ENCODE peak calls at places on chromosomes 5 and 9, in eight cellular contexts. E, G, U, Y, T, Z, H and A are unnamed samples.

GRCh38 chr5:57216714-57217113 is 42.9 kb downstream of the GPBP1 start:
- DNase-seq in E (no peak), G (no peak), U (no peak), Y (no peak), T (no peak), Z (no peak), H (no peak), A (no peak)

GRCh38 chr5:76765249-76765648 is 49.3 kb downstream of the F2R start:
- DNase-seq in E (no peak), G (no peak), U (no peak), Y (no peak), T (no peak), Z (no peak), H (peak; percentile 86), A (no peak)

GRCh38 chr5:3107118-3107517 is 355.6 kb upstream of the IRX2 start:
- DNase-seq in E (no peak), G (no peak), U (no peak), Y (no peak), T (no peak), Z (no peak), H (no peak), A (no peak)

GRCh38 chr5:55993628-55994501 is 898 bp downstream of the IL6ST start:
- DNase-seq in E (no peak), G (no peak), U (no peak), Y (no peak), T (no peak), Z (peak; percentile 35), H (no peak), A (no peak)

GRCh38 chr5:173866249-173867172 is 21.6 kb upstream of the CPEB4 start:
- DNase-seq in E (peak; percentile 71), G (no peak), U (no peak), Y (peak; percentile 20), T (no peak), Z (no peak), H (no peak), A (no peak)

GRCh38 chr5:180977852-180978251 is 10.8 kb upstream of the BTNL3 start:
- DNase-seq in E (no peak), G (no peak), U (no peak), Y (no peak), T (no peak), Z (no peak), H (no peak), A (peak; percentile 15)

GRCh38 chr9:33950371-33950770 is 98.3 kb downstream of the UBAP2 start:
- DNase-seq in E (no peak), G (no peak), U (no peak), Y (no peak), T (no peak), Z (no peak), H (no peak), A (no peak)

GRCh38 chr9:37386988-37387387 is 35.5 kb upstream of the GRHPR start:
- DNase-seq in E (no peak), G (no peak), U (no peak), Y (no peak), T (no peak), Z (no peak), H (no peak), A (no peak)

GRCh38 chr9:82332018-82332773 is 343.6 kb downstream of the SPATA31D1 start:
- DNase-seq in E (no peak), G (no peak), U (peak; percentile 56), Y (no peak), T (peak; percentile 58), Z (no peak), H (peak; percentile 74), A (no peak)

GRCh38 chr5:116063950-116064349 is 20.9 kb upstream of the COMMD10 start:
- DNase-seq in E (no peak), G (no peak), U (no peak), Y (no peak), T (no peak), Z (no peak), H (no peak), A (no peak)

GRCh38 chr9:99565203-99565602 is 256.5 kb upstream of the NR4A3 start:
- DNase-seq in E (no peak), G (no peak), U (no peak), Y (no peak), T (no peak), Z (no peak), H (no peak), A (no peak)

GRCh38 chr5:149317281-149318048 is 27.8 kb upstream of the GRPEL2 start:
- DNase-seq in E (no peak), G (no peak), U (no peak), Y (peak; percentile 49), T (peak; percentile 56), Z (peak; percentile 54), H (no peak), A (peak; percentile 44)

GRCh38 chr9:89493671-89494070 is 4.2 kb downstream of the SEMA4D start:
- DNase-seq in E (no peak), G (no peak), U (no peak), Y (peak; percentile 34), T (no peak), Z (no peak), H (no peak), A (no peak)

GRCh38 chr5:98368141-98368540 is 405.3 kb upstream of the RGMB start:
- DNase-seq in E (no peak), G (no peak), U (no peak), Y (no peak), T (no peak), Z (no peak), H (no peak), A (no peak)

GRCh38 chr5:54313311-54314270 is 3.2 kb upstream of the ARL15 start:
- DNase-seq in E (no peak), G (no peak), U (no peak), Y (no peak), T (no peak), Z (no peak), H (no peak), A (no peak)

GRCh38 chr5:42951847-42952411 is 88.2 kb downstream of the ANXA2R start:
- DNase-seq in E (no peak), G (no peak), U (no peak), Y (no peak), T (no peak), Z (no peak), H (no peak), A (no peak)

GRCh38 chr5:135238622-135239460 is 160.2 kb downstream of the MACROH2A1 start:
- DNase-seq in E (peak; percentile 60), G (no peak), U (no peak), Y (no peak), T (no peak), Z (no peak), H (no peak), A (no peak)

GRCh38 chr9:124426361-124426760 is 11.1 kb upstream of the PSMB7 start:
- DNase-seq in E (peak; percentile 35), G (no peak), U (no peak), Y (no peak), T (no peak), Z (no peak), H (no peak), A (no peak)

GRCh38 chr9:71308454-71308853 is 187.0 kb upstream of the TRPM3 start:
- DNase-seq in E (no peak), G (no peak), U (no peak), Y (no peak), T (no peak), Z (no peak), H (no peak), A (no peak)

GRCh38 chr5:139138790-139139189 is 59.4 kb downstream of the SIL1 start:
- DNase-seq in E (peak; percentile 75), G (no peak), U (peak; percentile 45), Y (peak; percentile 39), T (no peak), Z (no peak), H (no peak), A (peak; percentile 33)

GRCh38 chr5:170312666-170313065 is 15.1 kb upstream of the LCP2 start:
- DNase-seq in E (no peak), G (no peak), U (peak; percentile 31), Y (no peak), T (peak; percentile 52), Z (no peak), H (no peak), A (no peak)

DNA sequence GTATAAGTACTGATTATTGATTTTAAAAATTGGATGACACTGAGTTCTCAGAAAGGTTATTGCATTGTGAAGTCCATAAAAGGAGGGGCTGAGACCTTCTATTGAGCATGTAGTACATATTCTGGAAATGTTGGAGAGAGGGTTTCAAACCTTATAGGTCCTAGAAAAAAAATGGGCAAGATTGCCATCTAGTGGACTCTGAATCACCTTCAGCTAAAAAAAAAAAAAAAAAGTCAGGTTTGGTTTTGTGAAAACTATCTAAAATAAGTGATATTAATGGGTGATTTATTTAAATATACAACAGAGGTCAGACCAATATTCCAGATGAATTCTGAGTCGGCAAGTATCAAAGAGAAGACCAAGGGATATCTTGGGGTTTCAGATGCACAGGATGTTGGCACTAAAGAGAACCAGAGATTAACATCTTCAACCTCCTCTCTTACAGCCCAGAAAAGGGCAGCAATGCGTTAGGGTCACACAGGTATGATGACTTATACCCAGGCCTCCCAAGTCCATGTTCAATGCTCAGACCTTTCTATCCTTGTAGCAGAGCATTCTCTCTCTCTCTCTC is 109.8 kb upstream of the NMUR2 start:
- DNase-seq in E (no peak), G (no peak), U (no peak), Y (peak; percentile 67), T (peak; percentile 60), Z (peak; percentile 29), H (no peak), A (peak; percentile 36)
- TF ChIP-seq CTCF in E (no peak), G (no peak), U (peak; percentile 63), Y (peak; percentile 70), T (peak; percentile 61), Z (peak; percentile 80), H (peak; percentile 55), A (no peak)

GRCh38 chr9:109469646-109470358 is 28.3 kb downstream of the PTPN3 start:
- DNase-seq in E (peak; percentile 81), G (peak; percentile 75), U (peak; percentile 60), Y (peak; percentile 77), T (peak; percentile 86), Z (peak; percentile 67), H (peak; percentile 22), A (peak; percentile 74)
- TF ChIP-seq CTCF in E (peak; percentile 54), G (peak; percentile 69), U (peak; percentile 92), Y (peak; percentile 90), T (peak; percentile 88), Z (peak; percentile 93), H (peak; percentile 92), A (peak; percentile 76)

DNA sequence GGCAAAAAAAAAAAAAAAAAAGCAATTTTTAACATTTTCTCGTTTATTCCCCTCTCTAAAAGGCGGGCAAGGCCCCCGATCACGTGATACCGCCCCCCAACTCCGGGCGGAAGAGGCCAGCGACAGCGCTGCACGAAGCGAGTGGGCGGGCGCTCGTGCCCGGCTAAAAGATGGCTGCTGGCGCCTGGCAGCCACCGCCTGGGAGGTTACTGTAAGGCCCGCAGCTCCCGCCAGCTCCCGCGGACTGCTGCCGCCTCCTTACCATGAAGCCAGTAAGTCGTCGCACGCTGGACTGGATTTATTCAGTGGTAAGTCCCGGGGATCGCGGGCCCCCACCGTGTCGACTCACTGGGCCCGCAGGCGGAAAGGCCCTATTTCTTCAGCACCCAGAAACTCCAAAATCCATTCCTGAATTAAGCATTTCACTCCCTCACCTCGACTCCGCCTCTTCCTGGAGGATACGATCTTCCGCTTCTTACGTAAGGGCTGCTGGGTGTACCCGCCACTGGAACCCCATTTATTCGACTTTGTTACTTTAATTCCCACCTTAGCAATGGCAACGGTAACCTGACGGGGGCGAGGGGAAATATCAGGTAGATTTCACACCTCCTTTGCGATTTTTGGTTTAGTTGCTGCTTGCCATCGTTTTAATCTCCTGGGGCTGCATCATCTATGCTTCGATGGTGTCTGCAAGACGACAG is at the start of the genes SMIM27 and TOPORS:
- DNase-seq in E (peak; percentile 96), G (peak; percentile 88), U (peak; percentile 67), Y (peak; percentile 95), T (peak; percentile 97), Z (peak; percentile 94), H (peak; percentile 53), A (peak; percentile 82)
- TF ChIP-seq CTCF in E (no peak), G (no peak), U (no peak), Y (no peak), T (no peak), Z (peak; percentile 37), H (no peak), A (no peak)

GRCh38 chr5:19713740-19714139 is 274.3 kb downstream of the CDH18 start:
- DNase-seq in E (no peak), G (no peak), U (peak; percentile 7), Y (no peak), T (no peak), Z (no peak), H (no peak), A (no peak)
- TF ChIP-seq CTCF in E (no peak), G (no peak), U (no peak), Y (no peak), T (no peak), Z (no peak), H (no peak), A (no peak)